ENCODE peak calls at places on chromosomes 16 and 17, in five cellular contexts. F is ovary, H is uterus, P is adrenal gland, Q is transverse colon. T is an unnamed sample.

GRCh38 chr16:54875443-54875842 is 55.2 kb upstream of the IRX5 start:
- DNase-seq in F (no peak), H (no peak), P (no peak), Q (no peak), T (no peak)

GRCh38 chr17:19270951-19271611 is 33.9 kb downstream of the EPN2 start:
- DNase-seq in F (no peak), H (no peak), P (no peak), Q (no peak), T (peak)

GRCh38 chr16:87579691-87580090 is 22.6 kb upstream of the JPH3 start:
- DNase-seq in F (no peak), H (no peak), P (no peak), Q (no peak), T (no peak)

GRCh38 chr17:19243838-19244237 is 6.7 kb downstream of the EPN2 start:
- DNase-seq in F (no peak), H (no peak), P (no peak), Q (no peak), T (no peak)

GRCh38 chr16:27784351-27785306 is 234.7 kb downstream of the KATNIP start:
- DNase-seq in F (no peak), H (no peak), P (no peak), Q (no peak), T (no peak)

GRCh38 chr16:85173981-85174751 is 61.9 kb upstream of the CIBAR2 start:
- DNase-seq in F (peak), H (no peak), P (peak), Q (peak), T (no peak)

GRCh38 chr16:19882641-19883040 is 2.0 kb downstream of the GPRC5B start:
- DNase-seq in F (no peak), H (no peak), P (no peak), Q (no peak), T (no peak)

GRCh38 chr17:73973881-73974409 is 229.5 kb upstream of the RPL38 start:
- DNase-seq in F (peak), H (no peak), P (peak), Q (no peak), T (no peak)

GRCh38 chr16:21033707-21034106 is 116.9 kb downstream of the DNAH3 start:
- DNase-seq in F (no peak), H (no peak), P (no peak), Q (no peak), T (no peak)

GRCh38 chr16:12319464-12320030 is 343.0 kb downstream of the SNX29 start:
- DNase-seq in F (no peak), H (no peak), P (no peak), Q (no peak), T (no peak)

GRCh38 chr17:61656721-61657217 is 65.8 kb upstream of the NACA2 start:
- DNase-seq in F (no peak), H (no peak), P (no peak), Q (no peak), T (no peak)

GRCh38 chr17:69709441-69709840 is 294.9 kb downstream of the MAP2K6 start:
- DNase-seq in F (no peak), H (no peak), P (no peak), Q (no peak), T (no peak)

GRCh38 chr17:76643553-76644148 is at the start of gene ST6GALNAC1:
- DNase-seq in F (no peak), H (no peak), P (no peak), Q (peak), T (no peak)

GRCh38 chr16:71528863-71529262 is 2.6 kb downstream of the CHST4 start:
- DNase-seq in F (no peak), H (no peak), P (no peak), Q (no peak), T (no peak)

DNA sequence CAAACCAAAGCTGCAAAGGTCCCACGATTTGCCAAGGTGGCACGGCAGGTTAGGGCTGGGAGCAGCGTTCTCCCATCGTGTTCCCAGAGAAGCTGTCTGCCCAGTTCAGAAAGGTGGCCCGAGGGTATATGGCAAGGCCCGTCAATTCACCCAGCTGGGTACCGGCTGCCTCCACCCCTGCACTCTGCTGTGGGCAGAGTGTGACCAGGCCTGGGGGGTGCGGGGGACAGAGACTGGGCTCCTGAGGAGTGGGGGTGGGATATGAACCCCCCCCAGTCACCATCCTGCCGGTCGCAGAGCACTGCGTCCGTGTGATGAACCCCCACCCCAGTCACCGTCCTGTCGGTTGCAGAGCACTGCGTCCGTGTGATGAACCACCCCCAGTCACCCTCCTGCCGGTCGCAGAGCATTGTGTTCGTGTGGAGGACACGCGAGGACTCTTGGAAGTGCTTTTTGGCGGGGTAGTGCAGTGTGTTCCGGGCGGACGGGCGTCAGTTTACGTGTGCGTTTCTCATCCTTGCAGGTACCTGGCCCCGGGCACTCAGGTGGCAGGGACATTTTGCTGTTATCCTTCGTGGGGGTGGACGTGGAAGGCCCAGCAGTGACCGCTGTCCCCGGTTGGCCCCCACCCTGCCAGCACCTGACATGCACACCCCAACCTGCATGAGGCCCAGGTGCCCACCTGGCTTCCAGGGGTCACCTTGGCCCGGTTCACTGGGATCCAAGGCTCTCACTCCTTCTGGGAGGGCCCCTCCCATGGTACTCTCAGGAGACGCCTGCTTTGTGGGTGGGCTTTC is 2.7 kb upstream of the FASN start:
- DNase-seq in F (no peak), H (peak), P (no peak), Q (no peak), T (no peak)
- H3K27ac ChIP-seq in F (peak), H (peak), P (no peak), Q (peak), T (no peak)

GRCh38 chr16:69225136-69225535 is 38.2 kb downstream of the SNTB2 start:
- DNase-seq in F (no peak), H (no peak), P (no peak), Q (no peak), T (no peak)
- TF ChIP-seq POLR2A in F (no peak), H (no peak), P (no peak), Q (no peak), T (no peak)

GRCh38 chr17:8141741-8142140 is 10.5 kb downstream of the PER1 start:
- DNase-seq in F (peak), H (no peak), P (no peak), Q (no peak), T (no peak)

GRCh38 chr17:8141046-8141445 is 11.2 kb downstream of the PER1 start:
- DNase-seq in F (peak), H (no peak), P (no peak), Q (no peak), T (no peak)

GRCh38 chr17:8138672-8139371 is 13.4 kb downstream of the PER1 start:
- DNase-seq in F (peak), H (peak), P (peak), Q (peak), T (peak)

GRCh38 chr17:8140058-8140412 is 12.2 kb downstream of the PER1 start:
- DNase-seq in F (no peak), H (no peak), P (peak), Q (no peak), T (peak)

DNA sequence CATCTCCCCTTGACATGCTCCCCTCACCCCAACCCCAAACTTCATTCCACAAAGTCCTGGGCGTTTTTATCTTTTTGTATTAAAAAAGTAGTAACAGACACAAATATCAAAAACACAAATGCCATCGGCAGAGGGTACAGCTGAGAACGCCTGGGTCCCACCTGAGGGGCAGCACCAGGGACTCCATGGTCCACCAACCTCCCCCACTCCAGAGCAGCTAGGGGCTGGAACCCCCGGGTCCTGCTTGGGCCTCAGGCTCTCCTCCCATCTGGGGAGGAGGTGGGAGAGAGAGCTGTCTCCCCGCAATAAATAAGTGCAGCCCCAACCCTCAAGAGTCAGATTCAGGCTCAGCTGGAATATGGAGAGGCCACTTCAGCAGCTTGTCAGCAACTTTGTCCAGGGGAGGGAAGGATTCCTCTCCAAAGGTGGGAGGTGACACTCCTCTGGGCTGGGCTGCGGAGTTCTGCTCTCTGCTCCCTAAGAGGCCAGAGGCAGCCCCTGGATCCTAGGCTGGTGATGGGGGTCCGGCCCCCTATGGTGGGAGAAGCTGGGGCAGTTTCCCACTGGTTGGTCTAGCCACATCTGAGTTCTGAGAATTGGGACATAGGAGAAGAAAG is 11.7 kb downstream of the PER1 start:
- DNase-seq in F (peak), H (no peak), P (peak), Q (no peak), T (peak)
- H3K27ac ChIP-seq in F (no peak), H (peak), P (peak), Q (peak), T (no peak)

DNA sequence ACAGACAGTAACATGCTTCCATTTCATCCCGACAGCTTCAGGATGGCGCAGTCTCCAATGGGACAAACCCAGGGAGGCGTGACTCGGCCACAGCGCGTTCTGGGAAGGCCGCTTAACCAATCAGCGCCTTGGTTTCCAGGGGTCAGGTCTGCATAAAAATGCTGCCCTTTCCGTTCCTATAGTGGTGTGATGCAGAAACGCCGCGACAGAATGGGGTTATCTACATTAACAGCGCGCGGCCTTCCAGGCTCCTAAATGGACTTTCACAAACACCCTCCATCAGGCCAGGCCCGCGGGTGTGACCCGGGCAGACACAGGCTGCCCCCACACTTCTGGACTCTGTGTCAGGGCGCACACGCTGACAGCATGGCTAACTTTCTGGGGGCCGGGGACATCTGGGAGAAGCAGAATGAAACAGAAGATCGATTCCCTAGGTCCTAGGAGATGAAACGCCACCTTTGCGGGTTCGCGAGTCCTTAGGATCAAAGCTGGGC is 792 bp downstream of the TMEM231 start:
- DNase-seq in F (peak), H (peak), P (peak), Q (peak), T (peak)
- TF ChIP-seq POLR2A in F (no peak), H (no peak), P (no peak), Q (no peak), T (no peak)

GRCh38 chr17:80794281-80795089 is 197.2 kb upstream of the CHMP6 start:
- DNase-seq in F (no peak), H (no peak), P (no peak), Q (no peak), T (no peak)
- H3K27ac ChIP-seq in F (peak), H (no peak), P (peak), Q (peak), T (no peak)

DNA sequence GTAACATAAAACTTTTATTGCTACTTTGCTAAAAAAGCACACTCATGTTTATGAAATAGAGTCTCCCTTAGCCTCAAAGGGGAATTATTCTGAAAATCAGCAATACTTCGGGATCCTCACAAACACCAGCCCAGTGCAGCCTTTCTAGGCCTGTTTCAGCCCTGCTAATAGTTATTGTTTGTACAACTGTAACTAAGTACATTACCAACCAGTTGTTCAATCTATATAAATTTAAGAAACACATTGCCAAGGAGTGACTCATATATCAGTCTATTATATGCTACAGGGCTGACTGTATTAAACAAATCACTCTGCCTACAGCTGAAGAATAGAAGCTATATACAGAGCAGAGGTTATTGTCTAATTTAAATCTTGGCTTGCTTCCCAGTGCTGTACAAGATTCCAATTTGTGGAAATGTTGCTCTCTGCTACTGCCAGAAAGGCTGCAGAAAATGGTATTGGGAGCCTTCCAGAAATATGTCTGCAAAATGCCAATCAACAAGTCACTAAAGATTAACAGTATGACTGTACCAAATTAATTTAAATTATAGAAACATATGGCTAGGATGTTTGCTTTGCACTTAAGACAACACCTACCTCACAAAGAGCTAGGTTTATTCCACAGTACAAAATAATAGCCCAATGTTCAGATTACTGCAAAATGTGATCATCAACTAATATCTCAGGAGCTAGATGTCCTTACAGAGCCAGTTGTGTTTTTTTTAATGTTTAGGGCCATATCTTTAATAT is 49.7 kb downstream of the TOX3 start:
- DNase-seq in F (no peak), H (no peak), P (no peak), Q (no peak), T (no peak)
- TF ChIP-seq POLR2A in F (no peak), H (no peak), P (no peak), Q (no peak), T (no peak)

T was measured in spleen.